ENCODE peak calls at places on chromosomes 3 and 15, in four cellular contexts. Y, G, T and L are unnamed samples.

GRCh38 chr3:116179091-116179490 is 266.2 kb downstream of the LSAMP start:
- DNase-seq in Y (no peak), T (no peak), G (no peak), L (no peak)

GRCh38 chr3:49173116-49173791 is 1.9 kb downstream of the KLHDC8B start:
- DNase-seq in Y (peak; percentile 27), T (no peak), G (peak; percentile 28), L (peak; percentile 36)

GRCh38 chr15:66092053-66092976 is 161.2 kb downstream of the MEGF11 start:
- DNase-seq in G (no peak), T (no peak), Y (no peak), L (no peak)

GRCh38 chr15:47027322-47027946 is 689.9 kb upstream of the SEMA6D start:
- DNase-seq in Y (no peak), T (no peak), G (no peak), L (no peak)

GRCh38 chr15:65087873-65088642 is 11.5 kb downstream of the KBTBD13 start:
- DNase-seq in Y (no peak), T (no peak), G (peak; percentile 51), L (peak; percentile 73)

GRCh38 chr15:75371901-75372688 is 3.7 kb upstream of the MAN2C1 start:
- DNase-seq in Y (no peak), G (no peak), T (no peak), L (no peak)

GRCh38 chr3:196207833-196208607 is 3.2 kb downstream of the ZDHHC19 start:
- DNase-seq in T (no peak), G (peak; percentile 49), Y (no peak), L (peak; percentile 69)

GRCh38 chr3:112032377-112032776 is 2.2 kb upstream of the TMPRSS7 start:
- DNase-seq in G (peak; percentile 36), Y (no peak), T (no peak), L (no peak)

DNA sequence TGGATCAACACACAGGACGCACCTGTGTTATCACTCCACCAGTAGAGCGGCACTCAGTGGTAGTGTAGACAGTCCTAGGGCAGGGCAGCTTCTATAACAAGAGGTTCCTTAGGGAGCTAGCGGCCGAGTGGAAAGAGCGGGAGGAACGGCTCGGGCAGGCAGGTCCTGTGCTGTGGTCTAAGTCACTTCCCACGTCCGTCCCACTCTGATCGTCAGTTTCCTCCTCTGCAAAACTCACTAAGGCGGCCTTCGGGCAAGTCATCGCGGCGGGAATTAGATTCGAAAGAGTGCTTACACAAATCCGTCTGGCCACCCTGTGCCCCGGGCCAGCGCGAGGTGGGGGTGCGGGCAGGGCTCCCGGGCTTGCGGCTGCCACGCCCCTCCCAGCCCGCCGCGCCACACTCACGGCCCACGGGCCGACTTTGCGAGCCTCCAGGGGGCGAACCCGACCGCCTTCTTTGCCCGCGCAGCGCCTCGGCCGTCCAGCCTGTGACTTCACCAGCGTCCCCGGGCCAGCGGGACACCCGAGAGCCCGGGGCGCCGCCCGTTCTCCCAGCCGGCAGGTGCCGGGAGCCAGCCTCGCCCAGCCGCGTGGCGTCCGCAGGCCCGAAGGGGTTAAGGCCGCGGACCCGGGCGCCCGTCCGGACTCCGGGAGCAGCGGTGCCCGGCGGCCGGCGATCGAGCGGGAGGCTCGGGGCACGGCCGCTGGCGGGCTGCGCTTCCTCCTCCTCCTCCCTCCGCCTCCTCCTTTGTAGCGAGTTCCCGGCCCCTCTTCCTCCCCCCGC is 426 bp upstream of the CORO2B start:
- DNase-seq in G (peak; percentile 63), Y (peak; percentile 48), T (no peak), L (peak; percentile 55)
- TF ChIP-seq CTCF in G (peak; percentile 78), Y (no peak), T (no peak), L (no peak)

GRCh38 chr3:31945738-31946052 is 35.4 kb downstream of the OSBPL10 start:
- DNase-seq in G (no peak), Y (no peak), T (no peak), L (no peak)

GRCh38 chr3:31942446-31942845 is 38.6 kb downstream of the OSBPL10 start:
- DNase-seq in T (no peak), G (no peak), Y (no peak), L (no peak)

GRCh38 chr3:31943041-31943440 is 38.0 kb downstream of the OSBPL10 start:
- DNase-seq in Y (no peak), G (no peak), T (no peak), L (no peak)

GRCh38 chr3:31937225-31937624 is 43.8 kb downstream of the OSBPL10 start:
- DNase-seq in T (no peak), Y (no peak), G (no peak), L (no peak)

GRCh38 chr3:31941230-31941632 is 39.8 kb downstream of the OSBPL10 start:
- DNase-seq in Y (no peak), G (no peak), T (no peak), L (no peak)
- TF ChIP-seq EP300 in Y (no peak), G (no peak), T (no peak), L (no peak)

GRCh38 chr3:114406922-114407321 is 113.1 kb downstream of the TIGIT start:
- DNase-seq in Y (no peak), T (no peak), G (no peak), L (no peak)
- H3K4me1 ChIP-seq in Y (peaks cover 7% of the 10 kb centered on the region), T (peaks cover 3% of the 10 kb centered on the region), G (no peaks in the 10 kb centered on the region), L (no peaks in the 10 kb centered on the region)

GRCh38 chr3:47803478-47804025 is 614 bp downstream of the DHX30 start:
- DNase-seq in Y (no peak), T (no peak), G (no peak), L (no peak)

GRCh38 chr3:47804571-47804970 is 1.6 kb downstream of the DHX30 start:
- DNase-seq in Y (no peak), G (no peak), T (no peak), L (no peak)

GRCh38 chr3:47802734-47803477 is at the start of gene DHX30:
- DNase-seq in Y (peak; percentile 89), G (peak; percentile 93), T (no peak), L (peak; percentile 89)

GRCh38 chr3:47794585-47794984 is 8.4 kb upstream of the DHX30 start:
- DNase-seq in G (no peak), Y (no peak), T (no peak), L (no peak)

GRCh38 chr3:47799733-47800132 is 3.2 kb upstream of the DHX30 start:
- DNase-seq in T (no peak), G (no peak), Y (no peak), L (no peak)
- TF ChIP-seq CTCF in T (peak; percentile 55), G (no peak), Y (no peak), L (no peak)

DNA sequence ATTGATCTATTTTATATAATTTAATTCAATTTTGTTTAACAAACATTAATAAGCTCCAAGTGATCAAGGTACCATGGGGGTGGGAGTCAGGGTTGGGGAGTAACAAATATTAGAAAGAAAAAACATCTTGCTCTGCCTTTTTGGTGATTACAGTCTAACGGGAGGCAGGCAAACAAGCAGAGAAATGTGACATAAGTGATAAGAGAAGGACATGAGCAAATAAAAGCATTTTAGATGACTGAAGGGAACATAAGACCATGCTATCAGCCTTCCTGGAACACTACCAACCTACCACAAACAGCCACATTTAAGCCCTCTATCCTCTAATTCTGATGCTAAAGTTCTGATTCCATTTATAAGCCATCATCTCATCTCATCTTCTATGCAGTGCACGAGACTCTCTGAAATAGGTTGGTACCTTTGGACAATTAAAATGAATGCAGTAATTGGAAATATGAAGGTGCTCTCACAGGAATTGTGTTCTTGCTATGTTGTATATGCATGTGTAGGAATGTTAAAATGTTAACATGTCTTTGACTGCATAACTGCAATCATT is 243.4 kb upstream of the P2RY1 start:
- DNase-seq in T (no peak), G (no peak), Y (no peak), L (no peak)
- TF ChIP-seq EP300 in T (no peak), G (no peak), Y (no peak), L (no peak)

DNA sequence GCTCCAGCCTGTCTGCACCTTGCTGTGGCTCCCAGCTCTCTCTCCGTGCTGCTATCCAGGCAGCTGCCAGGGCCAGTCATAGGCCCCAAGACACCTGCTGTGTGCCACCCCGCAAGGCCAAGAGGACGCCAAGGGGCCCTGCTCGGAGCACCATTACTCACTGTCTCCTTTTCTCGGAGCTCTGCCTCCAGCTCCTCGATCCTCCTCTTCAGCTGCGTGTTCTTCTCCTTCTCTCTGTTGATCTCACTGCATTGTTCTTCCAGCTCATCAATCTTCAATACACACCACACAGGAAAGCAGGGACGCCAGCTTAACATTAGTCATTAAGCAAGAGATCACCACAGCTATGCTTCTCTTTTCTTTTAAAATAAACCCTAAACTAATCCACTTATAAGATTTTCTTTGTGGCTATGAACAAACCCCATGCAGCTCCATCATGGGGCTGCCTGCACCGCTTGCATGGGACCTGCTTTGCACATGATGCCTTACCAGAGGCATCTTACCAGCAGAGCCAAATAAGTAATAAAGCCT is 42.6 kb downstream of the WHAMM start:
- DNase-seq in T (no peak), Y (peak; percentile 16), G (peak; percentile 12), L (no peak)
- H3K4me1 ChIP-seq in T (no peaks in the 10 kb centered on the region), Y (peaks cover 10% of the 10 kb centered on the region), G (peaks cover 6% of the 10 kb centered on the region), L (peaks cover 7% of the 10 kb centered on the region)

DNA sequence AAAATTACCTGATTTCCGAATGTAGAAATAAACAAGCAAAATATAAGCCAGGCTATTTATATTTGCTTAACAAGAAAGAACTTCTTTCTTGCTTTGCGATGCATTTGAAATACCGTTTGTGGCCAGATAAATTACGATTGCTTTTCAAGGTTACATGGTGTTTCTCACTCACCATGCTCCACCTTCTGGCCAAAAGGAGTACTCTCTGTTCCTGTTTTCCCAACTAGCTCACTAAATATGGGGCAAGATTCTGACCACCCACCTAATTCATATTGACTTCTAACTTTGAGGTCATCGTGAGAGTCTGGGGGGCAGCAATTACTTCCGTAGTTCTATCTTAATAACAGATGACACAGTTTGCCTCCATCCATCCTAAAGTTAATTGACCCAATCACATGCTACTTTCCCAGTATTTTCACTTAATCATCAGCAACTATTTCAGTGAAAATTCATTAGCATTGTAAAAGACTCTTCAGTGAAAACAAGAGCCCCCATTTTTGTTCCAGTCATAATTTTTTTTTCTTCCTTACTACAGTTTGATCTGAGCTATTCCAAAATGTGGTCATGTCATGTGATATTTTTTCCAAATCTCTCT is 25.9 kb downstream of the ACP3 start:
- DNase-seq in G (peak; percentile 49), Y (peak; percentile 42), T (no peak), L (peak; percentile 17)
- TF ChIP-seq CTCF in G (peak; percentile 89), Y (peak; percentile 92), T (peak; percentile 79), L (peak; percentile 79)

GRCh38 chr3:71210257-71211002 is 373.1 kb downstream of the FOXP1 start:
- DNase-seq in Y (peak; percentile 35), G (peak; percentile 78), T (no peak), L (peak; percentile 39)
- TF ChIP-seq EP300 in Y (peak; percentile 38), G (no peak), T (no peak), L (peak; percentile 85)